ENCODE peak calls at places on chromosomes 2 and 18, in four cellular contexts. U is heart right ventricle, M is kidney epithelial cell, G is mucosa of descending colon. E is an unnamed sample.

GRCh38 chr2:25377822-25378421 is 36.2 kb upstream of the DNMT3A start:
- DNase-seq in U (no peak), G (no peak), M (no peak), E (no peak)

GRCh38 chr2:232896111-232896510 is 26.0 kb downstream of the SNORC start:
- DNase-seq in M (no peak), U (no peak), G (peak; percentile 3), E (no peak)

GRCh38 chr2:69773201-69773600 is 31.3 kb downstream of the ANXA4 start:
- DNase-seq in G (no peak), U (no peak), M (no peak), E (no peak)

GRCh38 chr2:98454500-98455235 is 10.0 kb downstream of the INPP4A start:
- DNase-seq in U (no peak), M (no peak), G (no peak), E (no peak)

GRCh38 chr2:64659252-64659651 is 5.5 kb upstream of the SERTAD2 start:
- DNase-seq in M (no peak), G (no peak), U (no peak), E (no peak)

GRCh38 chr2:73063909-73064875 is 7.3 kb downstream of the SFXN5 start:
- DNase-seq in U (no peak), G (no peak), M (peak; percentile 71), E (no peak)

GRCh38 chr2:23760746-23761145 is 166.2 kb downstream of the ATAD2B start:
- DNase-seq in M (no peak), G (no peak), U (no peak), E (no peak)

GRCh38 chr2:65710779-65711295 is 278.4 kb upstream of the SPRED2 start:
- DNase-seq in M (no peak), G (no peak), U (no peak), E (no peak)

GRCh38 chr2:197360744-197361156 is 50.2 kb upstream of the ANKRD44 start:
- DNase-seq in M (no peak), U (no peak), G (no peak), E (no peak)

GRCh38 chr2:226187601-226188000 is 612.0 kb downstream of the IRS1 start:
- DNase-seq in U (no peak), M (no peak), G (no peak), E (no peak)

GRCh38 chr2:219261024-219261855 is 7.5 kb upstream of the TUBA4A start:
- DNase-seq in M (no peak), G (no peak), U (no peak), E (no peak)

GRCh38 chr18:2223859-2224258 is 347.4 kb downstream of the METTL4 start:
- DNase-seq in U (no peak), G (no peak), M (no peak), E (no peak)

GRCh38 chr2:188381614-188382013 is 89.9 kb downstream of the GULP1 start:
- DNase-seq in M (peak; percentile 68), G (no peak), U (no peak), E (no peak)

GRCh38 chr2:48107326-48107925 is 201.1 kb upstream of the FBXO11 start:
- DNase-seq in G (no peak), M (no peak), U (no peak), E (no peak)

GRCh38 chr18:3264362-3264761 is 2.4 kb downstream of the MYL12B start:
- DNase-seq in G (no peak), M (no peak), U (no peak), E (no peak)

GRCh38 chr2:99960724-99961566 is 181.4 kb downstream of the AFF3 start:
- DNase-seq in G (no peak), M (no peak), U (peak; percentile 53), E (no peak)

GRCh38 chr18:59672125-59672769 is 25.0 kb downstream of the CCBE1 start:
- DNase-seq in U (no peak), G (no peak), M (no peak), E (no peak)

GRCh38 chr2:53768233-53768542 is 584 bp downstream of the CHAC2 start:
- DNase-seq in G (no peak), U (peak; percentile 21), M (no peak), E (peak; percentile 40)

GRCh38 chr2:53769318-53769945 is 1.8 kb downstream of the CHAC2 start:
- DNase-seq in U (no peak), M (no peak), G (no peak), E (no peak)

GRCh38 chr2:53770264-53770663 is 2.7 kb downstream of the CHAC2 start:
- DNase-seq in M (no peak), U (no peak), G (no peak), E (no peak)

GRCh38 chr2:53765749-53766148 is 1.9 kb upstream of the CHAC2 start:
- DNase-seq in M (no peak), G (no peak), U (no peak), E (no peak)

GRCh38 chr2:53767405-53768232 is at the start of gene CHAC2:
- DNase-seq in U (peak; percentile 87), M (peak; percentile 45), G (peak; percentile 91), E (peak; percentile 51)
- TF ChIP-seq CTCF in U (peak; percentile 20), M (no peak), G (peak; percentile 34), E (no peak)

DNA sequence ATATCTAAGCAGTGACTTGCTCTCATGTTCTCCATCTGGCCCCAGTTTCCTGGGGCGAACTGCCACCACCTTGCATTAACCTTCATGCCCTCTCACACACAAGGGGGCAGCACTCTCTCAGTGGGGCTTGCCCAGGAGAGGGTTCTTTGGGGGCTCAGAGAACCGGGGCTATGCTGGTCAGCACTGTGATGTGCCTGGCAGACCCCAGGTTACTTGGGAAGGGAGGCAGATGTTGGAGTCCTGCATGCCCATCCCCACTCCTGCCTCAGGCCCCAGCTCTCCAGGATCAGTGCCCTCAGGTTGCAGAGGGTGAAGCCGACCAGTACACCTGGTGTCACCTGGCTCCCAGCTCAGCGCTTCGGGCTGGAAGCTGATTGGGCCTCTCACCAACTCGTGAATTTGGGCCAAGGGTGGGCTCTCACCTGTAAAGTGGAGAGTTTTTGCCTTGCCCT is 396.2 kb upstream of the HS6ST1 start:
- DNase-seq in U (no peak), G (no peak), M (no peak), E (no peak)
- TF ChIP-seq CTCF in U (no peak), G (no peak), M (no peak), E (no peak)

GRCh38 chr18:47422524-47422923 is 171.1 kb upstream of the SKOR2 start:
- DNase-seq in G (no peak), U (no peak), M (no peak), E (no peak)
- TF ChIP-seq CTCF in G (no peak), U (no peak), M (no peak), E (no peak)

GRCh38 chr2:86036790-86037138 is 68.9 kb downstream of the POLR1A start:
- DNase-seq in M (no peak), G (no peak), U (peak; percentile 48), E (no peak)

GRCh38 chr2:86037795-86038192 is 67.9 kb downstream of the POLR1A start:
- DNase-seq in M (no peak), G (no peak), U (no peak), E (no peak)

GRCh38 chr2:86037141-86037794 is 68.4 kb downstream of the POLR1A start:
- DNase-seq in G (peak; percentile 61), U (peak; percentile 79), M (no peak), E (no peak)

GRCh38 chr2:86035371-86035882 is 70.3 kb downstream of the POLR1A start:
- DNase-seq in G (no peak), U (no peak), M (no peak), E (no peak)

DNA sequence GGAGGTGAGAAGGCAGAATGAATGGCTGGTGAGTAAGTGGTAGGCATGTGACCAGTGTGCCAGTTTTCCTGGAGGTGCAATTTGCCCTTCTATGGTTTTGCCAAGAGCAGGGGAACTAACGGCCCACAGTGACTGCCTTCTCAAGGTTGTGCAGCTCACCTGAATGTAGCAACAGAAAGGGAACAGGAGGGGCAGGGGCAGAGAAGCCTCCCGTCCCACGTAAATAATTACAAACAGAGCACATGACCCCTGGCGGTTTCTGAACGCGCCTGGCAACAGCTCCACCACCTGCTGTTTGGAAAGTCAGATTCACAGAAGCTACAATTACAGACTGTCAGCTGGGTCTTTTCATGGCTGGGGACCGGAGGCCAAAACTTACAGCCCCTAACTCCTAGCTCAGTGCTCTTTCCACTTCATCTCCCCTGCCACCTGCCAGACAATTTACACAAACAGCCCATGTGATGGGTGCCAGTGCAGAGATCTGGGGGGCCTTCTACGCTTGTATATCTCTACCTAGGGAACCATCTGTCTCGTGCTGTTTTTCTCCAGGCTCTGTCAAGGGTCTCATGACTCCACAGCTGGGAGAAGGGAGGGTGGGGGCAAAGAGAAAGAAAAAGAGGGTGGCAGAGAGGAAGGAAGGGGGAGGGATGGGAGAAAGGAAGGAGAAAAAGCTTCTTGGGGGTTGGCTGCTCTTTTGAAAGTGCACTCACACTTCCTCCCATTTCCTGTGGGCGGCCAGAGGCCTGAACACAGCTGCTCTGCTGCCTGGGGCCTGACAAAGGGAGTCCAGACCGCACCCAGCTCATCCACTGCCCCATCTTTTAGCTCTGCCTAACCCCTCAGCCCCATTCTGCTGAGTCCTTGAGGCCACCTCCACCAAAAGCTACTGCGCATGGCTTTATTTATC is 69.5 kb downstream of the POLR1A start:
- DNase-seq in M (no peak), G (peak; percentile 69), U (peak; percentile 75), E (no peak)
- TF ChIP-seq CTCF in M (peak; percentile 25), G (no peak), U (no peak), E (no peak)

DNA sequence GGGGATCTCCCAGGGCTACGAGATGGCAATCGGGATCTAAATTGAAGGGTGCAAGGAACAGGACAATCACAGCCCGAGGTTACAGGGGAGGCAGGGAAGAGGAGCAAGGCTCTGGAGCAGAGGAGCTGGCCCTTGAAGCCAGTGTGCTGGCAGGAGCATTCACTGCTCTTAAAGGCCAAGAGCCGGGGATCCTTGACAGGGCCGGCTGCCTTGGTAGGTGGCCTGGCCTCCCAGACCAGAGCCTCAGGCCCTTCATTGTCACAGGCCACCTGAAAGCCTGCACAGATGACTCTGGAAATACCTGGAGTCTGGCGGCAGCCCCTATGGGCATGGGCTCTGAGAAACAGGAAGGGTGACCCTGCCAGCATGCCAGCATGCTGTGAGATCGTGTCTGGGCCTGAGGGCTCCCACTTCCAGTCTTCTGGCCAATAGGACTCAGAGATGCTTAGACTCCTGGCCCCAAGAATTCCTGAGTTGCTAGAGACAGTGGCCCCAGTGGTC is 38.7 kb downstream of the PDIA6 start:
- DNase-seq in U (no peak), M (no peak), G (peak; percentile 14), E (no peak)
- TF ChIP-seq CTCF in U (no peak), M (no peak), G (no peak), E (no peak)

DNA sequence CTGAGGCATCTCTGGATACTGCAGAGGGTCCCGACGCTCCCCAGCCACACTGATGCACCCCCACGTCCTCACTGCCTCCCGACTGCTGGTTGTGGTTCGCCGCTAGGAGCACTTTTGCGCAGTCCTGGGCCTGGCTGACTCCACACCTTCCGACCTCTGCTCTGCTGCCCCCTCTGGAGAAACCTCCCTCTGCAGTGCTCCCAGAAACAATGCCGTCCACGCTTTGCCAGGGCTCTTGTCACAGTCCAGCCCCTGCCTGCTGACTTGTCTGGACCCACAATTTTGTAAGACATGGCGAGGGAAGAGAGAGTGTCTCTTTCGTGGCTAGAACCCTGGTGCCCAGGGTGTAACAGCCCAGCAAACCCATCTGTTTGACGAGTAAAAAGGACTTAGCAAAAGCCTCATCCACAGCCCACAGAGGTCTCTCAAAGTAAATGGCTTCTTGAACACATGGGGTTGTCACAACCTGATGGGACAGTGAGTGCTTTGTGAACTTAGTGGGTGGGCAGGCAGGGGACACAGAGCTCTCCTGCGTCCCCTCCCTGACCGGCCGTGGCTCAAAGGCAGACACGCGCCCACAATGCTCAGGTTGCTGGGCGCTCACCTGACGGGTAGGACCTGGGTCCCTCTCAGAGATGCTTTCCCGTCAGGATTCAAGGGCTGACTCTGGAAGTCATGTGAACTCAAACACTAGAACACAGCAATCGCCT is 4.0 kb downstream of the COPS9 start:
- DNase-seq in G (no peak), M (no peak), U (no peak), E (no peak)
- TF ChIP-seq CTCF in G (no peak), M (peak; percentile 23), U (no peak), E (no peak)

GRCh38 chr2:96580771-96581170 is 44.2 kb downstream of the ARID5A start:
- DNase-seq in U (no peak), M (no peak), G (no peak), E (no peak)
- TF ChIP-seq CTCF in U (no peak), M (no peak), G (no peak), E (no peak)

E was measured in D721Med.